ENCODE peak calls at places on chromosome 9, in nine cellular contexts. K is HCT116; Y is naive thymus-derived CD4-positive, alpha-beta T cell; V is tibial artery; W is cardiac muscle cell; Q is CD8-positive, alpha-beta memory T cell; P is GM23248; J is CD4-positive, CD25-positive, alpha-beta regulatory T cell; A is psoas muscle. D is an unnamed sample.

GRCh38 chr9:79256691-79257213 is 315.0 kb upstream of the TLE4 start:
- DNase-seq in W (no peak), J (no peak), Q (no peak), K (no peak), V (no peak), P (peak; percentile 55), Y (no peak), A (no peak), D (no peak)

GRCh38 chr9:6805532-6805931 is 47.8 kb downstream of the KDM4C start:
- DNase-seq in Q (no peak), V (no peak), J (no peak), P (peak; percentile 80), A (peak; percentile 40), Y (no peak), K (no peak), W (no peak), D (no peak)

GRCh38 chr9:124271660-124272059 is 13.9 kb downstream of the NEK6 start:
- DNase-seq in A (no peak), V (no peak), J (no peak), K (no peak), Q (no peak), Y (no peak), W (no peak), P (no peak), D (no peak)

GRCh38 chr9:126582427-126582826 is 31.3 kb upstream of the LMX1B start:
- DNase-seq in K (no peak), Y (no peak), J (no peak), Q (no peak), A (no peak), V (no peak), P (no peak), W (no peak), D (no peak)

GRCh38 chr9:104810421-104811339 is 46.8 kb downstream of the NIPSNAP3B start:
- DNase-seq in K (no peak), V (no peak), A (peak; percentile 34), Q (no peak), W (no peak), J (no peak), Y (no peak), P (peak; percentile 52), D (no peak)

GRCh38 chr9:123997665-123998277 is 13.8 kb upstream of the LHX2 start:
- DNase-seq in K (no peak), A (no peak), Y (no peak), V (peak; percentile 51), P (no peak), W (no peak), J (no peak), Q (no peak), D (no peak)

GRCh38 chr9:133274236-133275104 is 531 bp downstream of the ABO start:
- DNase-seq in K (no peak), W (no peak), Y (no peak), V (no peak), P (no peak), A (no peak), Q (no peak), J (no peak), D (no peak)

GRCh38 chr9:109342878-109343277 is 22.0 kb upstream of the EPB41L4B start:
- DNase-seq in P (no peak), J (no peak), Y (no peak), V (no peak), K (no peak), A (no peak), Q (no peak), W (no peak), D (no peak)

GRCh38 chr9:27558307-27558706 is 15.0 kb downstream of the C9orf72 start:
- DNase-seq in V (no peak), P (no peak), W (no peak), Q (no peak), A (no peak), J (no peak), K (no peak), Y (no peak), D (no peak)

GRCh38 chr9:37618817-37619216 is 26.4 kb upstream of the TOMM5 start:
- DNase-seq in P (peak; percentile 82), W (no peak), Y (no peak), A (no peak), V (no peak), J (no peak), K (no peak), Q (no peak), D (no peak)

GRCh38 chr9:126999315-127000068 is 84.9 kb downstream of the RALGPS1 start:
- DNase-seq in V (no peak), Q (no peak), A (no peak), J (no peak), P (no peak), W (no peak), Y (no peak), K (no peak), D (no peak)

GRCh38 chr9:35179347-35180271 is 17.8 kb downstream of the UNC13B start:
- DNase-seq in Y (no peak), J (no peak), K (no peak), W (no peak), V (no peak), Q (no peak), P (no peak), A (no peak), D (no peak)

GRCh38 chr9:116888066-116888465 is 201.0 kb downstream of the TRIM32 start:
- DNase-seq in K (no peak), V (no peak), W (no peak), Q (no peak), P (no peak), A (no peak), Y (no peak), J (no peak), D (no peak)

GRCh38 chr9:136430591-136431234 is 8.9 kb downstream of the INPP5E start:
- DNase-seq in Y (no peak), V (no peak), P (no peak), Q (no peak), K (no peak), J (no peak), A (no peak), W (no peak), D (no peak)

GRCh38 chr9:105132576-105132975 is 111.9 kb upstream of the SLC44A1 start:
- DNase-seq in V (no peak), Q (no peak), W (no peak), J (no peak), P (peak; percentile 84), Y (no peak), A (no peak), K (peak; percentile 33), D (no peak)

GRCh38 chr9:127931092-127931881 is 710 bp upstream of the PIP5KL1 start:
- DNase-seq in Y (no peak), V (no peak), J (no peak), P (peak; percentile 90), W (no peak), A (no peak), K (no peak), Q (no peak), D (no peak)

GRCh38 chr9:125176632-125177031 is 13.0 kb downstream of the PPP6C start:
- DNase-seq in K (no peak), W (no peak), J (no peak), A (no peak), Y (no peak), P (peak; percentile 64), V (no peak), Q (no peak), D (no peak)

GRCh38 chr9:134757206-134757975 is 115.8 kb downstream of the COL5A1 start:
- DNase-seq in J (no peak), Q (no peak), V (no peak), K (no peak), P (no peak), A (no peak), Y (no peak), W (no peak), D (no peak)

GRCh38 chr9:127686461-127687393 is 20.1 kb upstream of the CFAP157 start:
- DNase-seq in P (no peak), Y (no peak), J (no peak), A (no peak), V (no peak), W (no peak), K (no peak), Q (no peak), D (no peak)

GRCh38 chr9:94101169-94101853 is 17.0 kb downstream of the PTPDC1 start:
- DNase-seq in P (no peak), K (no peak), V (no peak), Y (no peak), A (no peak), J (no peak), Q (no peak), W (no peak), D (no peak)

GRCh38 chr9:77488439-77489126 is 159.5 kb downstream of the GNA14 start:
- DNase-seq in W (peak; percentile 18), Q (no peak), P (peak; percentile 61), V (no peak), A (no peak), Y (no peak), J (no peak), K (peak; percentile 7), D (no peak)

GRCh38 chr9:104750185-104750762 is 2.8 kb downstream of the NIPSNAP3A start:
- DNase-seq in J (no peak), Q (no peak), V (no peak), K (no peak), P (no peak), A (no peak), Y (no peak), W (no peak), D (no peak)

GRCh38 chr9:85038061-85038460 is 368.5 kb downstream of the NTRK2 start:
- DNase-seq in V (no peak), A (no peak), W (no peak), Q (no peak), P (no peak), Y (no peak), K (no peak), J (no peak), D (no peak)

GRCh38 chr9:131734165-131734610 is 5.7 kb downstream of the RAPGEF1 start:
- DNase-seq in V (no peak), P (peak; percentile 28), A (peak; percentile 66), J (peak; percentile 31), K (no peak), W (no peak), Y (no peak), Q (peak; percentile 74), D (peak; percentile 57)
- H3K4me1 ChIP-seq in V (peaks cover 76% of the 10 kb centered on the region), P (peaks cover 45% of the 10 kb centered on the region), A (peaks cover 92% of the 10 kb centered on the region), J (peaks cover 96% of the 10 kb centered on the region), K (peaks cover 43% of the 10 kb centered on the region), W (peaks cover 17% of the 10 kb centered on the region), Y (peaks cover 82% of the 10 kb centered on the region), Q (peaks cover 93% of the 10 kb centered on the region), D (peaks cover 77% of the 10 kb centered on the region)

GRCh38 chr9:92988215-92988731 is 41.0 kb downstream of the FGD3 start:
- DNase-seq in Q (no peak), W (no peak), P (no peak), K (no peak), V (no peak), A (no peak), J (no peak), Y (no peak), D (no peak)
- H3K9me3 ChIP-seq in Q (no peaks in the 10 kb centered on the region), W (no peaks in the 10 kb centered on the region), P (no peaks in the 10 kb centered on the region), K (peaks cover 22% of the 10 kb centered on the region), V (no peaks in the 10 kb centered on the region), A (no peaks in the 10 kb centered on the region), J (peaks cover 11% of the 10 kb centered on the region), Y (no peaks in the 10 kb centered on the region), D (no peaks in the 10 kb centered on the region)

GRCh38 chr9:89505795-89506385 is 8.0 kb upstream of the SEMA4D start:
- DNase-seq in J (no peak), V (no peak), P (no peak), Q (no peak), W (peak; percentile 51), Y (no peak), A (no peak), K (no peak), D (no peak)
- H3K4me1 ChIP-seq in J (peaks cover 60% of the 10 kb centered on the region), V (no peaks in the 10 kb centered on the region), P (no peaks in the 10 kb centered on the region), Q (peaks cover 70% of the 10 kb centered on the region), W (peaks cover 29% of the 10 kb centered on the region), Y (peaks cover 39% of the 10 kb centered on the region), A (no peaks in the 10 kb centered on the region), K (no peaks in the 10 kb centered on the region), D (peaks cover 46% of the 10 kb centered on the region)

GRCh38 chr9:10700266-10700665 is 87.5 kb upstream of the PTPRD start:
- DNase-seq in W (no peak), A (no peak), Q (no peak), Y (no peak), V (no peak), J (no peak), K (no peak), P (no peak), D (no peak)
- H3K9me3 ChIP-seq in W (no peaks in the 10 kb centered on the region), A (no peaks in the 10 kb centered on the region), Q (no peaks in the 10 kb centered on the region), Y (no peaks in the 10 kb centered on the region), V (no peaks in the 10 kb centered on the region), J (no peaks in the 10 kb centered on the region), K (peaks cover 25% of the 10 kb centered on the region), P (no peaks in the 10 kb centered on the region), D (no peaks in the 10 kb centered on the region)